ENCODE peak calls at places on chromosomes 11 and 22, in four cellular contexts. One of them, this sample, is unnamed.

GRCh38 chr11:44244649-44245308 is 65.2 kb downstream of the ALX4 start:
- DNase-seq in IMR-90: peak
- DNase-seq in gastrocnemius medialis: no peak
- DNase-seq in psoas muscle: no peak
- DNase-seq in this sample: no peak

GRCh38 chr11:119484741-119485605 is 62.0 kb upstream of the THY1 start:
- DNase-seq in gastrocnemius medialis: no peak
- DNase-seq in psoas muscle: no peak
- DNase-seq in IMR-90: no peak
- DNase-seq in this sample: peak

GRCh38 chr11:133778161-133778560 is 67.2 kb downstream of the SPATA19 start:
- DNase-seq in psoas muscle: no peak
- DNase-seq in gastrocnemius medialis: no peak
- DNase-seq in IMR-90: no peak
- DNase-seq in this sample: no peak

GRCh38 chr11:55726715-55727324 is 46.4 kb upstream of the OR5D13 start:
- DNase-seq in IMR-90: no peak
- DNase-seq in psoas muscle: no peak
- DNase-seq in gastrocnemius medialis: no peak
- DNase-seq in this sample: no peak

GRCh38 chr22:36110306-36110791 is 50.2 kb downstream of the APOL3 start:
- DNase-seq in psoas muscle: peak
- DNase-seq in IMR-90: no peak
- DNase-seq in gastrocnemius medialis: no peak
- DNase-seq in this sample: no peak

GRCh38 chr11:88383446-88383845 is 45.9 kb upstream of the CTSC start:
- DNase-seq in gastrocnemius medialis: no peak
- DNase-seq in psoas muscle: no peak
- DNase-seq in IMR-90: no peak
- DNase-seq in this sample: no peak

GRCh38 chr11:126459691-126460404 is 104.4 kb downstream of the ST3GAL4 start:
- DNase-seq in psoas muscle: no peak
- DNase-seq in IMR-90: peak
- DNase-seq in gastrocnemius medialis: no peak
- DNase-seq in this sample: no peak

GRCh38 chr11:48184452-48184851 is 32.2 kb upstream of the OR4B1 start:
- DNase-seq in psoas muscle: no peak
- DNase-seq in gastrocnemius medialis: no peak
- DNase-seq in IMR-90: no peak
- DNase-seq in this sample: no peak

GRCh38 chr22:19554834-19555404 is 30.7 kb upstream of the CLDN5 start:
- DNase-seq in IMR-90: peak
- DNase-seq in psoas muscle: no peak
- DNase-seq in gastrocnemius medialis: no peak
- DNase-seq in this sample: no peak

GRCh38 chr11:76627541-76628082 is 42.9 kb downstream of the LRRC32 start:
- DNase-seq in IMR-90: no peak
- DNase-seq in psoas muscle: no peak
- DNase-seq in gastrocnemius medialis: no peak
- DNase-seq in this sample: no peak

GRCh38 chr11:14443642-14444041 is 56.0 kb downstream of the COPB1 start:
- DNase-seq in IMR-90: peak
- DNase-seq in psoas muscle: no peak
- DNase-seq in gastrocnemius medialis: no peak
- DNase-seq in this sample: no peak

GRCh38 chr11:121464352-121464946 is 11.7 kb upstream of the SORL1-AS1 start:
- DNase-seq in gastrocnemius medialis: no peak
- DNase-seq in psoas muscle: peak
- DNase-seq in IMR-90: peak
- DNase-seq in this sample: peak
- H3K4me3 ChIP-seq in gastrocnemius medialis: no peak
- H3K4me3 ChIP-seq in psoas muscle: no peak
- H3K4me3 ChIP-seq in IMR-90: no peak
- H3K4me3 ChIP-seq in this sample: no peak

DNA sequence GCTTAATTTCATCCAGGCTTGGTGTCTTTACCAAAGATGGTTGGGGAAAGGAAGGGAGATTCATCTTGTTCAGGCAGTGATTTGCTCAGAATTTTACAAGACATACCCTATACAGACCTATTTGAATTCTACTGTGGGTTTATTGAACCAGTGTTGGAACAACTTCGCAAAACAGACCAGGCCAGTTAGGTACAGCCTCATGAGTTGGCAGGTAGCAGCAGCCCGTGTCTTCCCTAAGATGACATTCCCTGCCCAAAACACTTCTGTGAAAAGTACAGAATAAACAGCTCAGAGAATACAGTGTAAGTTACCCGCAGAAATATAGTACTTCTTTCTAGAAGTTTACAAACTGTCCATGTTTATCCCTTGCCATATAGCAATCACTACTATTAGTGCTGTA is 102.4 kb upstream of the GAL start:
- DNase-seq in psoas muscle: no peak
- DNase-seq in IMR-90: no peak
- DNase-seq in gastrocnemius medialis: no peak
- DNase-seq in this sample: no peak
- H3K4me3 ChIP-seq in psoas muscle: peak
- H3K4me3 ChIP-seq in IMR-90: no peak
- H3K4me3 ChIP-seq in gastrocnemius medialis: no peak
- H3K4me3 ChIP-seq in this sample: no peak

DNA sequence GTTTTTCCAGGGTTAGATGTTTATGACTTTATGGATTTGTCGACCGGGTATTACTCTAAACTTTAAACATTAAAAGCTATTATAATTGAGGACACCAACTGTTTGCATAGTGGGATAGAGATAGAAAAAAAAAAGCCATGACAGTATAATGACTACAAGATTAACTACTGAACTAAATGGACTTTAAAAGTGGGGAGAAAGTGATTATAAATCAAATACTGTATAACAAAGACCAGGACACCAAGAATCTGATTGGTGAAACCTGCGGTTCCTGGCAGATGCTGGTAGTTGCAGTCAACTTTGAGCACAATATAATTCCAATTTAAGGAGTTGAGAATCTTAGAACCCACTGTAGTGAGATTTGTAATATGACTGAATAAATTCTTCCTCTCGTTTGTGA is 2.5 kb downstream of the CRKL start:
- DNase-seq in psoas muscle: no peak
- DNase-seq in gastrocnemius medialis: no peak
- DNase-seq in IMR-90: no peak
- DNase-seq in this sample: no peak
- H3K4me3 ChIP-seq in psoas muscle: peak
- H3K4me3 ChIP-seq in gastrocnemius medialis: peak
- H3K4me3 ChIP-seq in IMR-90: peak
- H3K4me3 ChIP-seq in this sample: peak

DNA sequence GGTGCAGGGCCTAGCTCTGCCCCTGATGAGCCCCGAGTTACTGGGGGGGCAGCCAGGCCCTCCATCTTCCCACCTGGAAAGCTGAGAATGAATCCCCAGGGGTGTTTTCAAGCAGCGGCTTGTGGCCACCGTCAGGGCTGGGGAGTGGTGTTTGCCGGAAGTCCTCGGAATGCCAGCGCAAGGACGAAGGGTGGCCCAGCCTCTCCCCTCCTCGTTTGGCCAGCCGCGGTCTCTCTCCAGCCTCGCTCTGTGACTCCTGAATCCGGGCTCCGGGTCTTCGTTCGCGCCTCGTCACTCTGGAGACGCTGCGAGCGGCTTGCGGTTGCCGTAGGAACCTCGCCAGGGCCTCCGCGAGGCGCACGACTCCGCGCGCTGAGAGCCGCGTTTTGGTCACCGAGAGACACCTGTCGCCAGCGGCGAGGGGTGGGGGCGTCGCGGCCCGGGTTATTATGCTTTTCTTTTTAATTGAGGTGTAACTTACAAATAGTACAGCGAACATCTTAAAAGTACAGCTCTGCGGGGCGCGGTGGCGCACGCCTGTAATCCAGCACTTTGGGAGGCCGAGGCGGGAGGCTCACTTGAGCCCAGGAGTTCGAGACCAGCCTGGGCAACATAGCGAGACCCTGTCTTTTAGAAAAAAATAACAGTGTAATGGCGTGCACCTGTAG is 6.3 kb upstream of the KDELR3 start:
- DNase-seq in gastrocnemius medialis: peak
- DNase-seq in IMR-90: peak
- DNase-seq in psoas muscle: peak
- DNase-seq in this sample: peak
- H3K4me3 ChIP-seq in gastrocnemius medialis: peak
- H3K4me3 ChIP-seq in IMR-90: no peak
- H3K4me3 ChIP-seq in psoas muscle: peak
- H3K4me3 ChIP-seq in this sample: peak

This sample was measured in tibial artery.